ENCODE peak calls at places on chromosomes 5 and 9, in six cellular contexts. One of them, this sample, is unnamed.

GRCh38 chr5:56987171-56987570 is 35.2 kb upstream of the MIER3 start:
- DNase-seq in A549: no peak
- DNase-seq in H1: no peak
- DNase-seq in GM12878: no peak
- DNase-seq in HepG2: no peak
- DNase-seq in K562: no peak
- DNase-seq in this sample: no peak

GRCh38 chr5:96125335-96125891 is 163.8 kb upstream of the ELL2 start:
- DNase-seq in A549: no peak
- DNase-seq in H1: no peak
- DNase-seq in GM12878: no peak
- DNase-seq in HepG2: peak; percentile 92
- DNase-seq in K562: no peak
- DNase-seq in this sample: no peak

GRCh38 chr5:41641621-41642020 is 131.2 kb upstream of the PLCXD3 start:
- DNase-seq in A549: no peak
- DNase-seq in H1: no peak
- DNase-seq in GM12878: no peak
- DNase-seq in HepG2: no peak
- DNase-seq in K562: no peak
- DNase-seq in this sample: no peak

GRCh38 chr5:79935992-79936643 is 54.9 kb downstream of the MTX3 start:
- DNase-seq in A549: no peak
- DNase-seq in H1: no peak
- DNase-seq in GM12878: no peak
- DNase-seq in HepG2: no peak
- DNase-seq in K562: no peak
- DNase-seq in this sample: no peak

GRCh38 chr9:38263534-38263933 is 129.0 kb upstream of the ALDH1B1 start:
- DNase-seq in A549: no peak
- DNase-seq in H1: no peak
- DNase-seq in GM12878: no peak
- DNase-seq in HepG2: peak; percentile 7
- DNase-seq in K562: no peak
- DNase-seq in this sample: no peak

GRCh38 chr5:12805165-12805698 is 901.0 kb upstream of the CTNND2 start:
- DNase-seq in A549: no peak
- DNase-seq in H1: no peak
- DNase-seq in GM12878: no peak
- DNase-seq in HepG2: no peak
- DNase-seq in K562: no peak
- DNase-seq in this sample: no peak

GRCh38 chr9:125325821-125326220 is 64.2 kb downstream of the GAPVD1 start:
- DNase-seq in A549: no peak
- DNase-seq in H1: no peak
- DNase-seq in GM12878: no peak
- DNase-seq in HepG2: no peak
- DNase-seq in K562: peak; percentile 21
- DNase-seq in this sample: no peak

GRCh38 chr5:166262395-166262794 is 2029.0 kb upstream of the WWC1 start:
- DNase-seq in A549: no peak
- DNase-seq in H1: no peak
- DNase-seq in GM12878: no peak
- DNase-seq in HepG2: no peak
- DNase-seq in K562: no peak
- DNase-seq in this sample: no peak

GRCh38 chr5:174514983-174515394 is 209.4 kb upstream of the MSX2 start:
- DNase-seq in A549: no peak
- DNase-seq in H1: no peak
- DNase-seq in GM12878: no peak
- DNase-seq in HepG2: no peak
- DNase-seq in K562: no peak
- DNase-seq in this sample: no peak

GRCh38 chr5:76690027-76690679 is 25.8 kb upstream of the F2R start:
- DNase-seq in A549: no peak
- DNase-seq in H1: no peak
- DNase-seq in GM12878: no peak
- DNase-seq in HepG2: no peak
- DNase-seq in K562: no peak
- DNase-seq in this sample: no peak

GRCh38 chr5:4630031-4630430 is 510.1 kb upstream of the ADAMTS16 start:
- DNase-seq in A549: peak; percentile 3
- DNase-seq in H1: no peak
- DNase-seq in GM12878: no peak
- DNase-seq in HepG2: peak; percentile 40
- DNase-seq in K562: no peak
- DNase-seq in this sample: no peak

GRCh38 chr5:96893342-96893741 is 17.0 kb downstream of the ERAP2 start:
- DNase-seq in A549: no peak
- DNase-seq in H1: no peak
- DNase-seq in GM12878: no peak
- DNase-seq in HepG2: no peak
- DNase-seq in K562: no peak
- DNase-seq in this sample: no peak

GRCh38 chr9:128243486-128244415 is 32.1 kb downstream of the GOLGA2 start:
- DNase-seq in A549: no peak
- DNase-seq in H1: no peak
- DNase-seq in GM12878: no peak
- DNase-seq in HepG2: no peak
- DNase-seq in K562: peak; percentile 50
- DNase-seq in this sample: peak; percentile 63

GRCh38 chr5:88518131-88519016 is 249.7 kb upstream of the TMEM161B start:
- DNase-seq in A549: no peak
- DNase-seq in H1: no peak
- DNase-seq in GM12878: no peak
- DNase-seq in HepG2: no peak
- DNase-seq in K562: no peak
- DNase-seq in this sample: no peak

GRCh38 chr5:669111-669841 is 23.9 kb downstream of the TPPP start:
- DNase-seq in A549: no peak
- DNase-seq in H1: peak; percentile 97
- DNase-seq in GM12878: no peak
- DNase-seq in HepG2: peak; percentile 20
- DNase-seq in K562: peak; percentile 76
- DNase-seq in this sample: peak; percentile 71

GRCh38 chr5:33470544-33470943 is 29.8 kb downstream of the TARS1 start:
- DNase-seq in A549: peak; percentile 18
- DNase-seq in H1: no peak
- DNase-seq in GM12878: no peak
- DNase-seq in HepG2: peak; percentile 16
- DNase-seq in K562: no peak
- DNase-seq in this sample: peak; percentile 30

GRCh38 chr5:127898551-127899213 is 184.9 kb upstream of the SLC12A2 start:
- DNase-seq in A549: no peak
- DNase-seq in H1: no peak
- DNase-seq in GM12878: no peak
- DNase-seq in HepG2: no peak
- DNase-seq in K562: no peak
- DNase-seq in this sample: no peak

GRCh38 chr5:140978260-140978659 is 12.0 kb downstream of the PCDHAC2 start:
- DNase-seq in A549: no peak
- DNase-seq in H1: no peak
- DNase-seq in GM12878: no peak
- DNase-seq in HepG2: peak; percentile 38
- DNase-seq in K562: no peak
- DNase-seq in this sample: peak; percentile 50

GRCh38 chr9:121305269-121305994 is 37.5 kb downstream of the GSN start:
- DNase-seq in A549: no peak
- DNase-seq in H1: no peak
- DNase-seq in GM12878: no peak
- DNase-seq in HepG2: no peak
- DNase-seq in K562: no peak
- DNase-seq in this sample: no peak

GRCh38 chr9:135596211-135596610 is 34.7 kb downstream of the PAEP start:
- DNase-seq in A549: no peak
- DNase-seq in H1: no peak
- DNase-seq in GM12878: no peak
- DNase-seq in HepG2: no peak
- DNase-seq in K562: no peak
- DNase-seq in this sample: no peak

GRCh38 chr9:21656776-21657637 is 145.4 kb upstream of the MTAP start:
- DNase-seq in A549: no peak
- DNase-seq in H1: no peak
- DNase-seq in GM12878: no peak
- DNase-seq in HepG2: no peak
- DNase-seq in K562: no peak
- DNase-seq in this sample: no peak

GRCh38 chr9:72602629-72603028 is 81.2 kb downstream of the TMC1 start:
- DNase-seq in A549: no peak
- DNase-seq in H1: no peak
- DNase-seq in GM12878: no peak
- DNase-seq in HepG2: no peak
- DNase-seq in K562: no peak
- DNase-seq in this sample: no peak

GRCh38 chr5:66209794-66210193 is 65.7 kb downstream of the SREK1 start:
- DNase-seq in A549: no peak
- DNase-seq in H1: no peak
- DNase-seq in GM12878: no peak
- DNase-seq in HepG2: no peak
- DNase-seq in K562: no peak
- DNase-seq in this sample: no peak

GRCh38 chr5:132002701-132003100 is 8.8 kb downstream of the ACSL6 start:
- DNase-seq in A549: no peak
- DNase-seq in H1: no peak
- DNase-seq in GM12878: no peak
- DNase-seq in HepG2: no peak
- DNase-seq in K562: no peak
- DNase-seq in this sample: no peak

GRCh38 chr5:151952233-151952632 is 27.6 kb upstream of the GLRA1 start:
- DNase-seq in A549: no peak
- DNase-seq in H1: no peak
- DNase-seq in GM12878: no peak
- DNase-seq in HepG2: no peak
- DNase-seq in K562: no peak
- DNase-seq in this sample: no peak

GRCh38 chr5:132256783-132257130 is 739 bp upstream of the PDLIM4 start:
- DNase-seq in A549: no peak
- DNase-seq in H1: no peak
- DNase-seq in GM12878: no peak
- DNase-seq in HepG2: no peak
- DNase-seq in K562: no peak
- DNase-seq in this sample: no peak

GRCh38 chr5:121937762-121938161 is 24.0 kb upstream of the SRFBP1 start:
- DNase-seq in A549: no peak
- DNase-seq in H1: no peak
- DNase-seq in GM12878: no peak
- DNase-seq in HepG2: no peak
- DNase-seq in K562: no peak
- DNase-seq in this sample: peak; percentile 20

DNA sequence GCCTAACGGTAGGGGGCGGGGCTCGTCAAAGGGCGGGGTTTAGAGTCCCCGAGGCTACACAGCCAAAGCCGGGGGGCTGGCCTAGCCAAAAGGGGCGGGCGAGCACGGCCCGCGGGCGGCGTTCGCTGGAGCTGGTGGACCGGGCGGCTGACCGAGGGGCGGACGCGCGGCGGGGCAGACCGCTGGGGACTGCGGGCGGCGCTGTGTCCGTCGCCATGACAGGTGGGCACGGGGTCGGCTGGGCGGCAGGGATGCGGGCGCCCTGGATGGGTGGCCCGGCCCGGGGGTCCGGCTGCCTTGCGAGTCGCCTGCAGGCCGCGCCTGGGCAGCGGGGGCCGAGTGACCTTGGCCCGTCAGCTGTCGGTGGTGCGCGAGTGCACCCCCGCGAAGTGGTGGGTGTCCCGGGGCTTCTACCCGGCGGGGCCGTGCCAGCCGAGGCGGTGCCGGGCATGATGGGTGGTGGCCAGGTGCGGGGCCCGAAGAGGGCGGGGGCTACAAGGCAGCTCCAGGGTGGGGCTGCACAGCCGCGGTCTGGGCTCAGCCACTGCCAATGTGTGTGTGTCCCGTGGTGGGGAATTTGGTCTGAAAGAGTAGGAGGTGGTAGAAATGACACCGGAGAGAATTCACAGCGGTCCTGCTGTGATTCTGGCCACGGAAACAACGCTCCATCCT is at the start of gene CARD19:
- DNase-seq in A549: peak; percentile 55
- DNase-seq in H1: peak; percentile 100
- DNase-seq in GM12878: no peak
- DNase-seq in HepG2: no peak
- DNase-seq in K562: peak; percentile 50
- DNase-seq in this sample: no peak
- TF ChIP-seq CHD2 in A549: no peak
- TF ChIP-seq CHD2 in H1: no peak
- TF ChIP-seq CHD2 in GM12878: no peak
- TF ChIP-seq CHD2 in HepG2: no peak
- TF ChIP-seq CHD2 in K562: no peak
- TF ChIP-seq CHD2 in this sample: no peak

GRCh38 chr5:32074401-32074800 is 99.7 kb downstream of the GOLPH3 start:
- DNase-seq in A549: no peak
- DNase-seq in H1: no peak
- DNase-seq in GM12878: no peak
- DNase-seq in HepG2: peak; percentile 33
- DNase-seq in K562: no peak
- DNase-seq in this sample: no peak
- TF ChIP-seq CHD2 in A549: no peak
- TF ChIP-seq CHD2 in H1: no peak
- TF ChIP-seq CHD2 in GM12878: no peak
- TF ChIP-seq CHD2 in HepG2: no peak
- TF ChIP-seq CHD2 in K562: no peak
- TF ChIP-seq CHD2 in this sample: no peak

GRCh38 chr5:101012880-101013279 is 109.8 kb upstream of the ST8SIA4 start:
- DNase-seq in A549: no peak
- DNase-seq in H1: no peak
- DNase-seq in GM12878: no peak
- DNase-seq in HepG2: no peak
- DNase-seq in K562: no peak
- DNase-seq in this sample: no peak
- TF ChIP-seq CHD2 in A549: no peak
- TF ChIP-seq CHD2 in H1: no peak
- TF ChIP-seq CHD2 in GM12878: no peak
- TF ChIP-seq CHD2 in HepG2: no peak
- TF ChIP-seq CHD2 in K562: no peak
- TF ChIP-seq CHD2 in this sample: no peak

GRCh38 chr5:55146543-55147151 is 13.3 kb upstream of the GPX8 start:
- DNase-seq in A549: peak; percentile 49
- DNase-seq in H1: peak; percentile 90
- DNase-seq in GM12878: peak; percentile 31
- DNase-seq in HepG2: peak; percentile 71
- DNase-seq in K562: peak; percentile 63
- DNase-seq in this sample: peak; percentile 60
- TF ChIP-seq CHD2 in A549: no peak
- TF ChIP-seq CHD2 in H1: no peak
- TF ChIP-seq CHD2 in GM12878: no peak
- TF ChIP-seq CHD2 in HepG2: no peak
- TF ChIP-seq CHD2 in K562: no peak
- TF ChIP-seq CHD2 in this sample: no peak

GRCh38 chr9:23598994-23599393 is 227.0 kb downstream of the ELAVL2 start:
- DNase-seq in A549: no peak
- DNase-seq in H1: no peak
- DNase-seq in GM12878: no peak
- DNase-seq in HepG2: no peak
- DNase-seq in K562: no peak
- DNase-seq in this sample: no peak
- TF ChIP-seq CHD2 in A549: no peak
- TF ChIP-seq CHD2 in H1: no peak
- TF ChIP-seq CHD2 in GM12878: no peak
- TF ChIP-seq CHD2 in HepG2: no peak
- TF ChIP-seq CHD2 in K562: no peak
- TF ChIP-seq CHD2 in this sample: no peak

GRCh38 chr9:116337015-116337414 is 183.4 kb downstream of the PAPPA start:
- DNase-seq in A549: no peak
- DNase-seq in H1: no peak
- DNase-seq in GM12878: no peak
- DNase-seq in HepG2: no peak
- DNase-seq in K562: no peak
- DNase-seq in this sample: no peak
- TF ChIP-seq CHD2 in A549: no peak
- TF ChIP-seq CHD2 in H1: no peak
- TF ChIP-seq CHD2 in GM12878: no peak
- TF ChIP-seq CHD2 in HepG2: no peak
- TF ChIP-seq CHD2 in K562: no peak
- TF ChIP-seq CHD2 in this sample: no peak